ENCODE peak calls at places on chromosome 7, in five cellular contexts. D is SK-N-SH, Q is K562, U is GM12878, E is IMR-90. T is an unnamed sample.

GRCh38 chr7:27140108-27140842 is 3.2 kb downstream of the HOXA5 start:
- DNase-seq in D (no peak), Q (no peak), U (no peak), E (no peak), T (no peak)

GRCh38 chr7:37482505-37482904 is 33.8 kb upstream of the ELMO1 start:
- DNase-seq in D (no peak), Q (no peak), U (no peak), E (no peak), T (no peak)

GRCh38 chr7:18347170-18347569 is 148.4 kb upstream of the HDAC9 start:
- DNase-seq in D (no peak), Q (no peak), U (no peak), E (no peak), T (no peak)

GRCh38 chr7:40455485-40455884 is 320.7 kb downstream of the SUGCT start:
- DNase-seq in D (no peak), Q (no peak), U (no peak), E (peak), T (no peak)

GRCh38 chr7:27238979-27239779 is 3.4 kb upstream of the EVX1 start:
- DNase-seq in D (peak), Q (no peak), U (no peak), E (no peak), T (no peak)

GRCh38 chr7:124856299-124856888 is 73.2 kb downstream of the POT1 start:
- DNase-seq in D (peak), Q (peak), U (no peak), E (peak), T (peak)

GRCh38 chr7:138865843-138866242 is 67.8 kb upstream of the ATP6V0A4 start:
- DNase-seq in D (no peak), Q (peak), U (peak), E (no peak), T (no peak)

GRCh38 chr7:111560773-111561658 is 1.3 kb downstream of the IMMP2L start:
- DNase-seq in D (peak), Q (no peak), U (no peak), E (peak), T (peak)

GRCh38 chr7:42945821-42946615 is 13.8 kb downstream of the MRPL32 start:
- DNase-seq in D (no peak), Q (peak), U (no peak), E (no peak), T (no peak)

GRCh38 chr7:41114166-41114565 is 588.7 kb downstream of the INHBA start:
- DNase-seq in D (no peak), Q (no peak), U (no peak), E (peak), T (no peak)

GRCh38 chr7:141071260-141071854 is 2.5 kb upstream of the TMEM178B start:
- DNase-seq in D (peak), Q (peak), U (no peak), E (no peak), T (peak)

GRCh38 chr7:44059219-44060090 is 5.9 kb downstream of the PGAM2 start:
- DNase-seq in D (no peak), Q (no peak), U (no peak), E (no peak), T (no peak)

GRCh38 chr7:95267754-95268153 is 56.6 kb downstream of the PON1 start:
- DNase-seq in D (no peak), Q (no peak), U (no peak), E (no peak), T (peak)

GRCh38 chr7:45088821-45089313 is at the start of gene NACAD:
- DNase-seq in D (peak), Q (peak), U (no peak), E (peak), T (no peak)

GRCh38 chr7:150520145-150520544 is 5.5 kb downstream of the GIMAP7 start:
- DNase-seq in D (no peak), Q (no peak), U (no peak), E (no peak), T (no peak)

GRCh38 chr7:127953966-127954365 is 77.3 kb downstream of the LRRC4 start:
- DNase-seq in D (no peak), Q (no peak), U (no peak), E (no peak), T (no peak)

DNA sequence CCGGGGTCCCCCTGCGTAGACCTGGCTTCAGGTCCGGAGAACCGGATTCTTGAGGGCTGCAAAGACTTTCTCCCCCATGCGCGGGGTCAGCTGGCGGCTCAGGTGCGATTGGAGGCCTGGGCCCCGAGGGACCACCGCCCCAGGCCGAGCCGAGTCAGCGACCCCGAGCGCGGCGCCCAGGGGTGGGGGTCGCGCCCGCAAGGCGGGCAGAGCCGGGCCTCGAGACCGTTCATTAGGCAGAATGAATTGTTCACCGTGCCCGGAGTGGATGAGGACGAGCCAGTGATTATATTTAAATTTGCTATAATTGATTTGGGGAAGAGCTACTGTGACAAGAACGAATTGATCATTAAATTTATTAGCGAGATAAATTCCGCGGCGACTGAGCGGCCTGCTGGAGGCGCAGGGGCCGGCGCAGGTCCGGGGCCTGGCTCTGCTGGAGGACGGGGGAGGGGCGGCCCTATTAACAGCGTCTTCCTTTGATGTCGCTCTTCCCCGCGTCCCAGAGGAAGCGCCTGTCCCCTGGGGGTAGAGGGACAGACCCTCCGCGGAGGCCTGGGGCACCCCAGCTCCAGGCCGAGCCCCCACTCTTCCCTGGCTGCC is 7.5 kb downstream of the MNX1 start:
- DNase-seq in D (peak), Q (peak), U (no peak), E (no peak), T (no peak)
- TF ChIP-seq RCOR1 in D (no peak), Q (no peak), U (no peak), E (no peak), T (no peak)

GRCh38 chr7:135712796-135713195 is 15.2 kb downstream of the SLC13A4 start:
- DNase-seq in D (peak), Q (no peak), U (no peak), E (no peak), T (no peak)

GRCh38 chr7:135713836-135714470 is 14.0 kb downstream of the SLC13A4 start:
- DNase-seq in D (peak), Q (no peak), U (no peak), E (no peak), T (no peak)

GRCh38 chr7:135715673-135716072 is 12.3 kb downstream of the SLC13A4 start:
- DNase-seq in D (no peak), Q (no peak), U (no peak), E (no peak), T (no peak)

GRCh38 chr7:135715055-135715522 is 12.9 kb downstream of the SLC13A4 start:
- DNase-seq in D (no peak), Q (no peak), U (no peak), E (no peak), T (no peak)

DNA sequence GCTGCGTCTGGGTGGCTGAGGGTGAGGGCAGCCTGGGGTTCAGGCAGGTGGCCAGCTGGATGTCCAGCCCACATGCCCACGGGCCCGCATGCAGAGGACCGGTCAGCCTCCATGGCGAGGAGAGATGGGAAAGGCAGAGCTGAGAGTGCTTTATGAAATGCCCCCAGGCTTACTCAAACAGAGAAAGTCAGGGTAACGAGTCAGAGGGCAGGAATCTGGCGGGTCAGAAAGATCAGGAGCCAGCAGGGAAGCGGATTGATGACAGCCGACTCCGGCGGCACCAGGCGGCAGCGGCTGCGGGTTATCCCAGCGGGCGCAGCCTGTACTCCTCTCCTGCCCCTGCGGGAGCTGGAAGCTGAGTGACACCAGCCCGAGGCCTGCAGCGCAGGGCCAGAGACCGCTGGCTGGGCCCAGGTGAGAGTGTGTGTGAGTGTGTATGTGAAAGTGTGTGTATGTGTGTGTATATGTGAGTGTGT is 13.4 kb downstream of the SLC13A4 start:
- DNase-seq in D (peak), Q (no peak), U (no peak), E (peak), T (peak)
- TF ChIP-seq RCOR1 in D (peak), Q (no peak), U (no peak), E (no peak), T (no peak)

GRCh38 chr7:158259141-158259540 is 328.5 kb downstream of the PTPRN2 start:
- DNase-seq in D (no peak), Q (no peak), U (no peak), E (no peak), T (no peak)
- TF ChIP-seq RCOR1 in D (no peak), Q (no peak), U (no peak), E (no peak), T (no peak)

DNA sequence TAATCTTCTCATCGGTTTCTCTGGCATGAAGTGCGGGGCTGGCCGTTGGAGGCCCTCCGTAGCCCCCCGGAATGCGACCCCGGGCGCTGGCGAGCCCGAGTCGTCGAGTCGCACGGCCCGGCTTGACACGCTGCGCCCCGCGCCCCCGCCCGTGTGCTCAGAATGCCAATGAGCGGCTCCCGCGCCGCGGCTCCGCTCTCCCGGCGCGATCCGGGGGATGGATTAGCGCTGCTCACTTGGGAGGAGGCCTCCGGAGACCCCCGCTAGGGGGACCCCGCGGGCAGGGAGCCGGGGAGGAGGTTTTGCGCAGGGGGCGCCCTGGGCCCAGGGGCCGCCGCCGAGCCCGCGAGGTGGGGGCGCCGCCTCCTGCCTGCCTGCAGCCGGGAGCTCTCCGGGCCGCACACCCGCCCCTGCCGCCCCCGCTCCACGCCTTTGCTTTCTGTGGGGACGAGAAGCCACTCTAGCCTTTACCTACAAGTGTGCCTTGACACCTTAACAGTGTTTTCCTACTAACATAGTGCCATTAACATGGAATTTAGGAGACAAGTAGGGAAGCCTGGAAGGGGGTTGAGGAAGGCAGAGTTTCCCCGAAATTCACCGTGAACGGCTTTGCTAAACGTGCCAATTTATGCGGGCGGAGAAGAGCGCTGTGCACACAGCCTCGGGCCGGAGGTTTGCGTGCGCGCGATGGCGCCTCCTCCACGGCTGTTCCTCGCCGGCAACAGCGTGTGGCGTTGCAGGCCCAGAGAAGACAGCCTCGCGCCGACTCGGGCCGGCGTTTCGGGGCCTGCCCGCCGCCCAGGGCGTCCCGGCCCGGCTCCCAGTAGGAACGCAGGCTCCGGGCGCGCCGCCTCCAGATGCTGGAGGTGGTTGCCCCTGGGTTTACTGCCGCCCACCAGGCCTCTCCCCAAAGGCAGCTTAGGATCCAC is 7.1 kb downstream of the SHH start:
- DNase-seq in D (peak), Q (peak), U (no peak), E (peak), T (peak)
- TF ChIP-seq RCOR1 in D (no peak), Q (no peak), U (no peak), E (no peak), T (no peak)

DNA sequence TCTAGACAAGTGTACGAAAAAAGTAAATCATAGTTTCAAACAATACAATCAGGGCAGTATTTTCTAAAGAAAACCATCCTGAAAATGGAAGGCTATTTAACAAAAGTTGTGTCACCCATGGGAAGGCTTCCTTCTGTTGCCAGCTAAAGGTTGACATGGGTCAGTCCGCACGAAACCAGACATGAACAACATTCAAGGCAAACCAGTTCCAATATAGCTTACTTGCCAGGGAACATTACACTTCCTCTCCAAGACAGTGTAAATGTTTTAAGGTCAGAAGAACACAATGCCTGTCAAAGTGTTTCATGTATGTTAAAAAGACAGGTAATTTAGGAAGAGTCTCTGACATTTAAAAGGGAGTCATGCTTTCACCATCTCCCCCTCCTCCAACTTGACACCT is 69.7 kb downstream of the CACNA2D1 start:
- DNase-seq in D (no peak), Q (no peak), U (no peak), E (no peak), T (no peak)
- TF ChIP-seq RCOR1 in D (no peak), Q (no peak), U (no peak), E (no peak), T (no peak)

DNA sequence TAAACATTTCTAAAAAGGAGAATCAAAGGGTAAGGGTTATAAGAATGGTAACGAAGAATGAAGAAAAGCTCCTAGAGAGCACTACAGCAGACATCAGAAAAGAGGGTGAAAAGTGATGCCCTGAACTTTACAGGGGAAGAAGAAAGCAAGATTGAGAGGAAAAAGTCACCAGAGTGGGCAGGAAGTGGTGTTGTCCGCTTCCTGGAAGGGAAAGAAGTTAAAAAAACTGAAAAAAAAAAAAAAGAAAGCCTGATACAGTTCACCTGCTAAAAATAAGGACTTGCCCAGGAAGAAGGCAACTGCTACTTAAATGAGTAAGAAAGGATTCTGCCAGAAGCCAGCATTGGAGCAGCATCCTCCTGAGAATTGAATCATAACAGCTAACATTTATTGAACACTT is 330.1 kb upstream of the PHF14 start:
- DNase-seq in D (no peak), Q (no peak), U (no peak), E (no peak), T (no peak)
- TF ChIP-seq RCOR1 in D (no peak), Q (no peak), U (no peak), E (no peak), T (no peak)

GRCh38 chr7:75950111-75950681 is 35.2 kb downstream of the POR start:
- DNase-seq in D (no peak), Q (no peak), U (no peak), E (no peak), T (no peak)

GRCh38 chr7:75953918-75954317 is 39.0 kb downstream of the POR start:
- DNase-seq in D (no peak), Q (no peak), U (no peak), E (no peak), T (no peak)

GRCh38 chr7:75948179-75948578 is 33.2 kb downstream of the POR start:
- DNase-seq in D (no peak), Q (no peak), U (no peak), E (no peak), T (no peak)

GRCh38 chr7:75953431-75953830 is 38.5 kb downstream of the POR start:
- DNase-seq in D (no peak), Q (no peak), U (no peak), E (no peak), T (no peak)

DNA sequence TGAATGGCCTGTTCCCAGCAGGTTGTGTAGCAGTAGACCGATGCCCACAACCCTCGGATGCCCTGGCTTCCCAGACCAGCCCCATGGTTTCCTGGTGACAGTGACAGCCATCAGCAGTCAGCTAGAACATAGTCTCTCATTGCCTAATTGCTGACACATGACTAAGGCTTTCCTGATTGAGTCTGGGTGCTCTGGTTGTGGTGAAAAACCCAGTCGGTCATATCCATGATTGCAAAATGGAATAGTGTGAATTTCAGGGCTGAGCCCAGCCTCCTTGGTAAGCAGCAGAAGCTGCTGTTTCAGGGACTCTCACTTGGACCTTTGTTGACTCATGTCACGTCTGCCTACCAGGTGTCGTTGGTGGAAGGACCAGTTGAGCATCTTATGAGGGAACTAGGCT is 36.6 kb downstream of the POR start:
- DNase-seq in D (peak), Q (no peak), U (no peak), E (peak), T (no peak)
- TF ChIP-seq RCOR1 in D (no peak), Q (no peak), U (no peak), E (no peak), T (no peak)

DNA sequence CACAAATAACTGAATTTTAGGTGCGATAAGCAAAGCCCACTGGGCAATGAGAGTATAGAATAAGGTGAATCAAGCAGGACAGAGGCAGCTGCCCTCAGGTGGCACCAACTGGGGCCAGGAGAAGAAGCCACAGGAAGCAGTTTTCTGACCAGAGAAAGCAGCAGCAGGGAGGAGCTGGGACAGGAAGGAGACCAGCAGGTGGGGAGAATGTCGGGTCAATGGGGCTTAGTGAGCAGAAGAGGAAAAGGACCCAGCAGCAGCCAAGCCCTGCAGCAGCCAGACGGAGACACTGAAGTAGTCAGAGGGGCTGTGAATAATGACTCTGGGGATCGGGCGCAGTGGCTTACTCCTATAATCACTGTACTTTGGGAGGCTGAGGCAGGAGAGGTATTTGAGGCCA is 209.6 kb upstream of the SH2B2 start:
- DNase-seq in D (no peak), Q (no peak), U (no peak), E (no peak), T (no peak)
- TF ChIP-seq RCOR1 in D (no peak), Q (no peak), U (no peak), E (no peak), T (no peak)